ENCODE peak calls at places on chromosome 15, in four cellular contexts. Y is H1, C is K562, M is HepG2. E is an unnamed sample.

GRCh38 chr15:85527907-85528306 is 147.5 kb downstream of the AKAP13 start:
- DNase-seq in Y (no peak), M (no peak), C (no peak), E (peak)

GRCh38 chr15:58457466-58457965 is 25.7 kb downstream of the LIPC start:
- DNase-seq in M (no peak), C (peak), Y (no peak), E (no peak)

GRCh38 chr15:84883433-84883832 is 1.0 kb upstream of the SLC28A1 start:
- DNase-seq in M (peak), Y (no peak), C (no peak), E (no peak)

GRCh38 chr15:26771917-26772587 is 814 bp downstream of the GABRB3 start:
- DNase-seq in Y (no peak), C (no peak), M (no peak), E (no peak)

GRCh38 chr15:31235298-31236183 is 91.1 kb upstream of the KLF13 start:
- DNase-seq in M (no peak), Y (no peak), C (no peak), E (no peak)

GRCh38 chr15:63015618-63016017 is 26.9 kb upstream of the TPM1 start:
- DNase-seq in C (no peak), M (no peak), Y (no peak), E (peak)

GRCh38 chr15:63212050-63212973 is 22.9 kb downstream of the RAB8B start:
- DNase-seq in C (peak), Y (no peak), M (peak), E (peak)

GRCh38 chr15:67164401-67164791 is 90.1 kb downstream of the AAGAB start:
- DNase-seq in M (no peak), C (no peak), Y (no peak), E (peak)

GRCh38 chr15:45114076-45114750 is at the start of the genes DUOX2 and DUOXA2:
- DNase-seq in C (no peak), Y (no peak), M (no peak), E (no peak)

GRCh38 chr15:66588537-66588936 is 22.7 kb upstream of the LCTL start:
- DNase-seq in M (no peak), C (peak), Y (no peak), E (no peak)

GRCh38 chr15:44738340-44738984 is 2.1 kb downstream of the TRIM69 start:
- DNase-seq in M (peak), Y (no peak), C (peak), E (peak)

GRCh38 chr15:20340331-20340811 is 201.2 kb downstream of the GOLGA6L6 start:
- DNase-seq in C (peak), Y (no peak), M (no peak), E (peak)

GRCh38 chr15:78055923-78056713 is 21.4 kb downstream of the TBC1D2B start:
- DNase-seq in M (peak), Y (no peak), C (no peak), E (no peak)

GRCh38 chr15:45084163-45084562 is 29.8 kb downstream of the DUOX2 start:
- DNase-seq in M (peak), Y (no peak), C (no peak), E (no peak)

GRCh38 chr15:44219073-44219472 is 24.0 kb upstream of the FRMD5 start:
- DNase-seq in M (no peak), C (no peak), Y (no peak), E (no peak)

GRCh38 chr15:83848315-83849050 is 194.6 kb downstream of the ADAMTSL3 start:
- DNase-seq in C (no peak), M (no peak), Y (no peak), E (no peak)

GRCh38 chr15:66859688-66860253 is 157.7 kb downstream of the SMAD6 start:
- DNase-seq in M (no peak), Y (no peak), C (no peak), E (no peak)

GRCh38 chr15:51727141-51727897 is 10.1 kb downstream of the LYSMD2 start:
- DNase-seq in M (peak), C (peak), Y (no peak), E (no peak)

GRCh38 chr15:68378595-68378994 is 53.4 kb downstream of the ITGA11 start:
- DNase-seq in Y (no peak), M (no peak), C (no peak), E (no peak)

GRCh38 chr15:50051811-50052419 is 67.1 kb downstream of the ATP8B4 start:
- DNase-seq in C (peak), Y (no peak), M (peak), E (peak)

GRCh38 chr15:63369296-63369695 is 12.3 kb downstream of the CA12 start:
- DNase-seq in C (no peak), M (no peak), Y (no peak), E (no peak)

GRCh38 chr15:40283615-40284306 is 897 bp upstream of the ANKRD63 start:
- DNase-seq in M (no peak), C (no peak), Y (no peak), E (no peak)

GRCh38 chr15:22884344-22884743 is 45.9 kb downstream of the NIPA2 start:
- DNase-seq in C (no peak), M (peak), Y (no peak), E (no peak)

GRCh38 chr15:77846360-77846759 is 213.6 kb upstream of the LINGO1 start:
- DNase-seq in C (no peak), Y (no peak), M (no peak), E (no peak)

GRCh38 chr15:40090774-40091455 is 17.8 kb downstream of the BMF start:
- DNase-seq in Y (no peak), C (no peak), M (no peak), E (no peak)

GRCh38 chr15:60679256-60679655 is 200.3 kb upstream of the ICE2 start:
- DNase-seq in Y (no peak), C (no peak), M (no peak), E (no peak)

GRCh38 chr15:86229306-86229705 is 149.6 kb downstream of the AGBL1 start:
- DNase-seq in C (no peak), Y (no peak), M (no peak), E (no peak)

GRCh38 chr15:47857384-47858168 is 140.3 kb downstream of the SEMA6D start:
- DNase-seq in C (no peak), Y (no peak), M (no peak), E (no peak)

GRCh38 chr15:40763801-40764765 is at the start of gene GCHFR:
- DNase-seq in C (peak), Y (no peak), M (peak), E (peak)

GRCh38 chr15:62059108-62059817 is 984 bp downstream of the VPS13C start:
- DNase-seq in C (peak), Y (no peak), M (no peak), E (peak)

GRCh38 chr15:82539690-82540054 is 585 bp downstream of the RPS17 start:
- DNase-seq in Y (no peak), M (no peak), C (peak), E (no peak)

GRCh38 chr15:50247819-50248650 is 17.5 kb downstream of the HDC start:
- DNase-seq in C (no peak), Y (no peak), M (no peak), E (no peak)

GRCh38 chr15:35427091-35427490 is 118.9 kb downstream of the DPH6 start:
- DNase-seq in M (no peak), C (no peak), Y (no peak), E (peak)
- H3K9ac ChIP-seq in M (no peak), C (no peak), Y (no peak), E (no peak)

DNA sequence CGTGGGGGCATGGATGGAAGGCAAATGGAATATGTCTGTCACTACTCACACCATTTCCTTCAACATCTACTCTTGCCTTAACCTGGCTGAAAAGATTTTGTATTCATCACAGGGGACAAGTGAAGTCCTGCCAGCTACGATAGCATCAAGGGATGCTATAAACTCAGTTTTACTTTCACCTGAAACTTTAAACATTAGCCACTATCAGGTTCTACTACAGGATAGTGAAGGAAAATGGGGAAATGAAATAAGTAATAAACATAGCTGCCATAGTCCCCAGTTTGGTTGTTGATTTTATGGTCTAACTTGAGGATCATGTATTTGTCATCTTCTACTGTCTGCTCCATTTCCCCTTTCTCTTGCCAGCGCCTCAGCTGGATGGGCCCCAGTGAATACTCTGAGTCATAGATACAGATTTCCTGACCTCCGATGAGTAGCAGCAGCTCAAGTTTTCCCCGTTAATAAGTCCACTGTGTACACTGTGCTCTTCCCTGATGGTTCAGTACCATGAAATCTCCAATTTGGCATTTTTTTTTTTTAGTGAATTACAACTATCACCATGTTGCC is 338.2 kb upstream of the SLCO3A1 start:
- DNase-seq in C (no peak), Y (no peak), M (no peak), E (peak)
- TF ChIP-seq JUN in C (no peak), Y (no peak), M (no peak), E (no peak)

GRCh38 chr15:32682569-32682968 is 35.2 kb upstream of the GREM1 start:
- DNase-seq in C (no peak), Y (no peak), M (no peak), E (no peak)

GRCh38 chr15:32685576-32685975 is 32.2 kb upstream of the GREM1 start:
- DNase-seq in M (no peak), C (no peak), Y (no peak), E (no peak)

GRCh38 chr15:32683231-32683630 is 34.6 kb upstream of the GREM1 start:
- DNase-seq in C (no peak), Y (no peak), M (no peak), E (no peak)

GRCh38 chr15:32687556-32687955 is 30.2 kb upstream of the GREM1 start:
- DNase-seq in M (no peak), Y (no peak), C (no peak), E (no peak)

DNA sequence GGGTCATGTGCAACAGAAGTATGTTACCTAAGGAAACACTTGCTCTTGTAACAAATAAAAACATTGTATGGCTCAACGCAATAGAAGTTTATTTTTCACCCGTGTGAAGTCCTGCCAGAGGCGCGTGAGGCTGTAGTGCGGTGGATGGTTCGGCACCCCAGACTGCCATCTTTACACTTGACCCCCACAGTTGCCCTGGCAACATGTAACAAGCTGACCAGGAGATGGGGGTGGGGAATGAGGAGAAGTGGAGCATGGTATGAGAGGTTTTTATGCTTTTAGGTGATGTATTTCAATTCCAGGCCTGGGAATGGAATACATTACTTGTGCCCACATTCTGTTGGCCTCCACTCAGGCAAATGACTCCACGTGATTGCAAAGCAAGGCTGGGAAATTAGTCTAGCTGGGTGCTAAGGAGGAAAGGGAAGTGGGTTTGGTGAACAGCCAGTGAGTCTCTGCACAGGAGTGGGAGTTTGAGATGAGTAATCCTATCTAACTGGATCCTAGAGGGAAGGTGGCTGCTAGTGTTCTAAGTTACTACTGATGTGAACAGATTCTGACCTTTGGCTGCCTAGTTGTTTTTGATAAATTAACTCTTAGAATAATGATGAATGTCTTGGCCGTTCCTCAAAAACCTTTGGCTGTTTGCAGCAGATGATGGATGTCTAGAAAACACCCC is 33.8 kb upstream of the GREM1 start:
- DNase-seq in C (no peak), M (no peak), Y (no peak), E (peak)
- H3K9ac ChIP-seq in C (no peak), M (no peak), Y (no peak), E (no peak)

GRCh38 chr15:74789171-74789627 is 7.3 kb downstream of the CSK start:
- DNase-seq in Y (no peak), C (no peak), M (no peak), E (no peak)

GRCh38 chr15:74787251-74788041 is 5.6 kb downstream of the CSK start:
- DNase-seq in C (peak), Y (no peak), M (no peak), E (no peak)

GRCh38 chr15:74788042-74788715 is 6.3 kb downstream of the CSK start:
- DNase-seq in Y (no peak), M (no peak), C (no peak), E (no peak)

GRCh38 chr15:74789741-74790079 is 7.8 kb downstream of the CSK start:
- DNase-seq in C (no peak), Y (no peak), M (no peak), E (no peak)

DNA sequence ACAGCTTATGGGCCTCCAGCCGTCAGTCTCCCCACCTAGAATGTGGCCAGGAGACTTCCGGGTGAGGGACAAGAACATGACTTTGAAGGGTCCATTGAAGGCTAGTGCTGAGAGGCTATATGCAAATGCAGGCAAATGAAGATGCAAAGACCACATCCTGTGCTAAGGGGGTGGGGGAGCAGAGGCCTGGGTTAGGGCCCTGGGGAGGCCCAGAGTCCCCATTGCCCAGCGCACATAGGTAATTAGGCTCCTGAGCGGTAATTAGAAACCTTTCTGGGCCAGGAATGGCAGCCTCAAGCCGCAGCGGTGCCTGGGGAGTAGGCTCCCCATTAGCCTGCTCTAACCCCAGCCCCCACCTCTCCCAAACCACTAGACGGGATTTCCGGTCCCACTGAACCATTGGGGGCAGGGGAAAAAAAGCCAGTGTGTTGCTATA is 6.9 kb downstream of the CSK start:
- DNase-seq in Y (no peak), C (no peak), M (no peak), E (no peak)
- TF ChIP-seq JUN in Y (no peak), C (no peak), M (no peak), E (no peak)

DNA sequence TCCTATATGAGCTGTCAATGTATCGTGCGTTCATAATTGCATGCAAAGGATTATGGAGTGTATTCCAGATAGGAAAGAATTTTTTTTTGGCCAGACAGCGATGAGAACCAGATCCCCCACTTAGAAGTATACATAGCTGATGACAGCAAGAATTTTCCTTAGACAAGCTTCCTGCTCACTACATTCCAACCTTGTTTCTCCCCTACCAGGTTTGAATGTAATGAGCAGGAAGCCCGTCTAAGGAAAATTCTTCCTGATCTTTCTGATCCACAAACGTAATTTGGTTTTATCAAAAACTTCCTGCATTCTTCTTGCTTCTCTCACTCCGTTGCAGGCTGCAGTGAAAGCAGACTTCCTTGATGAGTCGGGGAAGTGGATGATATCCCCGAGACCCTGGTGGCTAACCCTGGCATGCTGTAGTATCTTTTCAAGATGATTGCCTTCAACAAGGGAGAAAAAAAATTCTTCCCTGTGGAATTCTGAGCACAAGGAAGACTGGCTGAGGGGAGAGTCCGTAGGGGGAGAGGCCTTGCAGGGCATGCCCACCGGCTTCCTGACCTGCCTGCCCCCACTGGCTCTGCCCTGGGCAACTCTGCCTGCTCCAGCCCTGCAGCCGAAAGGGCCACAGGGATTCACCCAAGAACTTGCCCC is 243.1 kb downstream of the TLE3 start:
- DNase-seq in M (no peak), Y (no peak), C (no peak), E (peak)
- H3K9ac ChIP-seq in M (no peak), Y (no peak), C (no peak), E (no peak)

DNA sequence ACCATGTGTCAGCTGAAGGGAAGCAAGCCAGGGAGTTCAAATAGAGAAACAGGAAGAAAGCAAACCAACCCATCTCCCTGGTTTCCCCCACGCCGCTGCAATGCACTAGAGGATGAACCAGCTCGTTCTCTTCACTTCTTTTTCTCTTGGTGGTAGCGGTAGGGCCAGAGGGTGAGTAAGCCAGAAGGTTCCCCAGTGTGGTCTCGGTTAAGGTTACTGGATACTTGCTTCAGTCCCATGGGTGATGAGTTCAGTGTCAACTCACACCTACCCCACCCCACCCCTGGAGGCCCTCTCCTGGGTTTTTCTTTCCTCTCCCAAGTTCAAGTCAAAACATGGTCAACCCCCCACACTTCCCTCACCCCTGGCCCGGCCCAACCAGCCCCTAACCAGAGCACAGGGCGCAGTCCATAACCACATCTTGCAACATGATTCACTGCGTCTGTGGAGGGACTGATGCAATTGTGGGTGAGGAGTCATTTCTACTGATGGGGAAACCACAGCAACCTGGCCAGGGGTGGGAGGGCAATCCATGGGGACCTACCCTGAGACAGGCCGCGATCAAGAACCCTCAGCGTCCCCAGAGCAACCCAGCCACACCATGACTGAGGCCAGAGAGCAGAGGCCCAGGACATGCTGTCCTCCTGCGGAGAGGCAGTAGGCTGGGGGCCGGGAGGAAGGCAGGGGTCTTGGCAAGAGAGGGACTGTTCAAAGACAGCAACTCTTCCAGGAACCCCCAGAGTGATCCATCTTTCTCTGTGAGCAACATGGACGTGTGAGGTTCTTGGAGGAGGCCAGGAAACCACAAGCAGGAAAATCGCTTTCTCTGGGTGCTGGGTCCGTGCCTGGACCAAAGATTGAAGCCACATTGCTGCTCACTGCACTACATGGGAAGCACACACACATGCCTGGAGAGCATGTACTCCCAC is 276.6 kb downstream of the UACA start:
- DNase-seq in Y (no peak), C (no peak), M (no peak), E (no peak)
- TF ChIP-seq JUN in Y (no peak), C (no peak), M (no peak), E (no peak)

DNA sequence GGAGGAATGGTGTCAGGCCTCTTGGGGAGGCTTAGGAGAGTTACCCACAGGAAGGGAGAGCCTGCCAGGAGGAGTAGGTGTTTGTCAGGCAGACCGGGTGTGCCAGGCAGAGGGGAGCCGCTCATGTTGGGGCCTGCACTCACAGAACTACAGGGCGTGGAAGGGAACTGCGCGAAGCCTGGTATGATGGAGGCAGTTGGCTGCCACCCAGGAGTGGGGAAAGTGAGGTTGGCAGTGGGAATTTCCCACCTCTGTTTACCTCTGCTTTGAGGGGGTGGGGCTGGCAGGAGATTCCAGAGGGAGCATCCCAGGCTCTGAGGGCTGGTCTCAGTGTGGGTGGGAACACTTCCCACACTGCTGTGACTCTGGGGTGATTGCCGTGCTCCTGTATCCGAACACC is 99.9 kb downstream of the SLCO3A1 start:
- DNase-seq in M (no peak), C (no peak), Y (no peak), E (no peak)
- H3K9ac ChIP-seq in M (no peak), C (no peak), Y (no peak), E (no peak)

E was measured in endothelial cell of umbilical vein.